ENCODE peak calls at places on chromosomes 6 and 20, in ten cellular contexts. X, E, O, J, R, G, C, H, B and K are unnamed samples.

GRCh38 chr20:21100590-21101452 is 5.3 kb downstream of the LINC00237 start:
- ATAC-seq in X (peak), E (peak), O (no peak), J (no peak), R (no peak), G (peak), C (no peak), H (no peak), B (peak), K (no peak)

GRCh38 chr6:129124334-129124733 is 241.4 kb downstream of the LAMA2 start:
- ATAC-seq in X (peak), E (no peak), O (no peak), J (no peak), R (no peak), G (no peak), C (no peak), H (no peak), B (no peak), K (no peak)

GRCh38 chr6:159233365-159234101 is 64.3 kb downstream of the FNDC1 start:
- ATAC-seq in X (peak), E (no peak), O (no peak), J (peak), R (no peak), G (peak), C (peak), H (no peak), B (peak), K (peak)

GRCh38 chr6:28709478-28710349 is 184.0 kb downstream of the GPX5 start:
- ATAC-seq in X (no peak), E (no peak), O (no peak), J (no peak), R (peak), G (peak), C (no peak), H (no peak), B (no peak), K (no peak)

GRCh38 chr20:57951549-57951948 is 241.7 kb upstream of the PMEPA1 start:
- ATAC-seq in X (no peak), E (no peak), O (no peak), J (no peak), R (no peak), G (no peak), C (no peak), H (no peak), B (no peak), K (no peak)

GRCh38 chr20:15827628-15828027 is 745.6 kb downstream of the KIF16B start:
- ATAC-seq in X (no peak), E (no peak), O (no peak), J (no peak), R (no peak), G (peak), C (no peak), H (no peak), B (no peak), K (no peak)

GRCh38 chr20:7856756-7857155 is 83.5 kb downstream of the HAO1 start:
- ATAC-seq in X (no peak), E (peak), O (peak), J (no peak), R (no peak), G (no peak), C (no peak), H (peak), B (peak), K (no peak)

GRCh38 chr6:2028457-2029038 is 216.9 kb downstream of the GMDS start:
- ATAC-seq in X (peak), E (no peak), O (no peak), J (no peak), R (no peak), G (no peak), C (peak), H (no peak), B (peak), K (no peak)

GRCh38 chr20:17698419-17698818 is 1.3 kb upstream of the BANF2 start:
- ATAC-seq in X (no peak), E (no peak), O (no peak), J (no peak), R (no peak), G (no peak), C (peak), H (no peak), B (no peak), K (no peak)

GRCh38 chr20:6583134-6583738 is 184.2 kb upstream of the BMP2 start:
- ATAC-seq in X (peak), E (peak), O (peak), J (peak), R (no peak), G (peak), C (peak), H (peak), B (peak), K (peak)

GRCh38 chr6:20377623-20378265 is 23.9 kb upstream of the E2F3 start:
- ATAC-seq in X (no peak), E (no peak), O (peak), J (no peak), R (no peak), G (no peak), C (no peak), H (no peak), B (no peak), K (no peak)

GRCh38 chr6:29680416-29680815 is 536 bp downstream of the ZFP57 start:
- ATAC-seq in X (peak), E (no peak), O (no peak), J (no peak), R (no peak), G (no peak), C (no peak), H (no peak), B (no peak), K (no peak)

GRCh38 chr6:148530394-148530923 is 187.8 kb downstream of the SASH1 start:
- ATAC-seq in X (peak), E (peak), O (peak), J (no peak), R (no peak), G (peak), C (peak), H (peak), B (peak), K (peak)

GRCh38 chr6:149761438-149761837 is 11.9 kb downstream of the PCMT1 start:
- ATAC-seq in X (no peak), E (no peak), O (no peak), J (no peak), R (no peak), G (no peak), C (no peak), H (no peak), B (peak), K (no peak)

GRCh38 chr20:61435823-61436220 is 183.8 kb downstream of the CDH4 start:
- ATAC-seq in X (no peak), E (no peak), O (no peak), J (peak), R (no peak), G (no peak), C (no peak), H (no peak), B (no peak), K (no peak)

GRCh38 chr20:61437280-61438206 is 185.5 kb downstream of the CDH4 start:
- ATAC-seq in X (peak), E (no peak), O (no peak), J (no peak), R (no peak), G (peak), C (no peak), H (no peak), B (no peak), K (no peak)

GRCh38 chr20:61436268-61436667 is 184.2 kb downstream of the CDH4 start:
- ATAC-seq in X (no peak), E (no peak), O (peak), J (no peak), R (no peak), G (peak), C (no peak), H (no peak), B (no peak), K (no peak)

GRCh38 chr20:61435184-61435822 is 183.2 kb downstream of the CDH4 start:
- ATAC-seq in X (no peak), E (no peak), O (no peak), J (no peak), R (no peak), G (no peak), C (no peak), H (no peak), B (no peak), K (no peak)

DNA sequence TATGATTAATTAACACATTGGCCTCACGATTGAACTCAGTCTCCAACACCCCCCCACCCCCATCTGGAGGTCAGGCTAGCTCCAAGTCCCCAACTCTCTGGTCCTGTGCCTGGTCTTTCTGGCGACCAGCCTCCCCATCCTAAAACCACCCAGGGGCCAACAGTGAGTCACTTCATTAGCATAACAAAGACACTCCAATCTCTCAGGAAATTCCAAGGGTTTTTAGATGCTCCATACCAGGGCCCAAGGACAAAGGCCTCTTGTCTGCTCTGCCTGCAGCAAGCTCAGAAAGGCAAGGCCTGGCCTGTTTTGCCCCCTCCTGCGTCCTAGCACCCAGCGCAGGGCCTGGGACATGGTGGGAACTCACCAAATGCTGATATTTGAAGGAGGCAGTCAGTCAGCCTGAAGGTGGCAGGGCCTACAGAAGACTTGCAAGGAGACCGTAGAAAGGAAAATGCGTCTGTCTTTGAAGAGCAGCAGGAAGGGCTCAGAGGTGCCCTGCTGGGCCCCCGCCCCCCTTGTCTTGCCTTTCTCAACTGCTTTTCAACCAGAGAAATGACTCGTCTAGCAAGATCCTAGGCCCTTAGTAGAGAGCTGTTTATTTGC is 184.7 kb downstream of the CDH4 start:
- ATAC-seq in X (no peak), E (no peak), O (peak), J (no peak), R (no peak), G (peak), C (no peak), H (no peak), B (no peak), K (no peak)
- H3K27ac ChIP-seq in X (no peak), E (no peak), O (peak), J (no peak), R (no peak), G (peak), C (no peak), H (no peak), B (no peak), K (peak)

DNA sequence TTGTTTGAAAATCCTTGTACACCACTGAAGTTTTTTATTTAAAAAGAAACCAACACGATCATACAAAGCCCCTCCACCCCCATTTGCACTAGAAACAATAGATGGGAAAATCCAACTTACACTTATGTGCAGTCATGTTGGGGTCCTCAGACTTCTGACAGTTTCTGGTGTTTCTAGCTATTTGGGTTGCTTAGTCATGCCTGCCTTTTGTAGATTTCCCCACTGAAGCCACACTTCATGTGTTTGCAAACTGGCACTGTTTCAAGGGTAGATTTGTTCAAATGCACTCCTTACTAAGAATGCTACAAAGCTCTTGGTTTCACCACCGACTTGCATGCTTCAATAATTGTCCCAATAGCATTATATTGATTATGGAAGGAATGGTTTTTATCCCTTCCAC is 1.5 kb downstream of the SH3BGRL2 start:
- ATAC-seq in X (no peak), E (peak), O (no peak), J (no peak), R (no peak), G (no peak), C (no peak), H (no peak), B (peak), K (no peak)
- H3K27ac ChIP-seq in X (no peak), E (no peak), O (no peak), J (no peak), R (no peak), G (no peak), C (no peak), H (no peak), B (no peak), K (no peak)

GRCh38 chr6:130742282-130742681 is 84.9 kb upstream of the SMLR1 start:
- ATAC-seq in X (no peak), E (no peak), O (no peak), J (no peak), R (no peak), G (no peak), C (no peak), H (no peak), B (no peak), K (no peak)
- H3K27ac ChIP-seq in X (no peak), E (no peak), O (no peak), J (no peak), R (no peak), G (no peak), C (no peak), H (no peak), B (no peak), K (no peak)

GRCh38 chr20:4101910-4102309 is 86.6 kb upstream of the RNF24 start:
- ATAC-seq in X (no peak), E (no peak), O (no peak), J (no peak), R (no peak), G (no peak), C (no peak), H (no peak), B (no peak), K (no peak)
- H3K27ac ChIP-seq in X (no peak), E (no peak), O (peak), J (no peak), R (no peak), G (no peak), C (no peak), H (no peak), B (no peak), K (no peak)

GRCh38 chr20:51790256-51790655 is 12.1 kb downstream of the SALL4 start:
- ATAC-seq in X (no peak), E (no peak), O (no peak), J (no peak), R (no peak), G (no peak), C (no peak), H (no peak), B (no peak), K (no peak)
- H3K27ac ChIP-seq in X (no peak), E (no peak), O (no peak), J (no peak), R (no peak), G (no peak), C (no peak), H (no peak), B (no peak), K (no peak)

GRCh38 chr6:137919837-137920304 is 52.8 kb downstream of the TNFAIP3 start:
- ATAC-seq in X (no peak), E (no peak), O (no peak), J (no peak), R (no peak), G (no peak), C (no peak), H (no peak), B (no peak), K (no peak)
- H3K27ac ChIP-seq in X (no peak), E (no peak), O (no peak), J (no peak), R (no peak), G (no peak), C (no peak), H (no peak), B (no peak), K (no peak)

GRCh38 chr20:38804243-38804642 is 1.3 kb upstream of the PPP1R16B start:
- ATAC-seq in X (no peak), E (no peak), O (no peak), J (no peak), R (no peak), G (no peak), C (no peak), H (no peak), B (no peak), K (no peak)
- H3K27ac ChIP-seq in X (peak), E (peak), O (no peak), J (peak), R (no peak), G (peak), C (no peak), H (peak), B (peak), K (no peak)

GRCh38 chr20:56163806-56164205 is 84.7 kb upstream of the MC3R start:
- ATAC-seq in X (no peak), E (no peak), O (peak), J (no peak), R (no peak), G (no peak), C (no peak), H (no peak), B (no peak), K (no peak)
- H3K27ac ChIP-seq in X (no peak), E (no peak), O (no peak), J (no peak), R (no peak), G (no peak), C (no peak), H (no peak), B (no peak), K (no peak)